ENCODE peak calls at places on chromosomes 12 and 14, in ten cellular contexts. H, T, B, C, M, S, L, W, D and X are unnamed samples. For H3K9me3, the result is how much of the 10 kb centered on the place peaks cover.

GRCh38 chr14:74792249-74793039 is 29.3 kb downstream of the YLPM1 start:
- DNase-seq in H (peak), T (no peak), B (no peak), C (no peak), M (no peak), S (no peak), L (no peak), W (no peak), D (no peak), X (no peak)

GRCh38 chr12:70267550-70267949 is 24.3 kb downstream of the CNOT2 start:
- DNase-seq in H (peak), T (peak), B (no peak), C (no peak), M (no peak), S (no peak), L (no peak), W (no peak), D (no peak), X (no peak)

GRCh38 chr12:58479403-58479802 is 440.9 kb downstream of the LRIG3 start:
- DNase-seq in H (no peak), T (no peak), B (no peak), C (no peak), M (no peak), S (no peak), L (no peak), W (no peak), D (no peak), X (no peak)

GRCh38 chr12:130222519-130223255 is 60.4 kb downstream of the FZD10 start:
- DNase-seq in H (no peak), T (no peak), B (no peak), C (no peak), M (no peak), S (no peak), L (no peak), W (no peak), D (no peak), X (no peak)

GRCh38 chr12:133057446-133057845 is 20.1 kb downstream of the ZNF84 start:
- DNase-seq in H (no peak), T (no peak), B (no peak), C (no peak), M (no peak), S (no peak), L (no peak), W (no peak), D (no peak), X (no peak)

GRCh38 chr12:28799337-28799736 is 349.7 kb upstream of the FAR2 start:
- DNase-seq in H (no peak), T (no peak), B (peak), C (no peak), M (no peak), S (no peak), L (no peak), W (no peak), D (no peak), X (no peak)

GRCh38 chr12:75876843-75877587 is 154.6 kb downstream of the PHLDA1 start:
- DNase-seq in H (no peak), T (no peak), B (no peak), C (no peak), M (no peak), S (no peak), L (no peak), W (no peak), D (no peak), X (no peak)

GRCh38 chr12:56315256-56315625 is 547 bp downstream of the CNPY2 start:
- DNase-seq in H (peak), T (peak), B (no peak), C (no peak), M (no peak), S (peak), L (no peak), W (no peak), D (no peak), X (no peak)

GRCh38 chr14:94636744-94637412 is 24.7 kb downstream of the SERPINA3 start:
- DNase-seq in H (no peak), T (no peak), B (no peak), C (peak), M (no peak), S (no peak), L (no peak), W (no peak), D (no peak), X (no peak)

GRCh38 chr12:51217133-51217967 is 512 bp downstream of the POU6F1 start:
- DNase-seq in H (peak), T (peak), B (peak), C (peak), M (peak), S (peak), L (no peak), W (peak), D (peak), X (peak)

GRCh38 chr14:60777856-60778578 is 43.5 kb downstream of the MNAT1 start:
- DNase-seq in H (no peak), T (no peak), B (no peak), C (no peak), M (no peak), S (no peak), L (no peak), W (no peak), D (no peak), X (no peak)

GRCh38 chr12:31106101-31106803 is 32.6 kb downstream of the DDX11 start:
- DNase-seq in H (no peak), T (no peak), B (no peak), C (no peak), M (no peak), S (no peak), L (no peak), W (no peak), D (no peak), X (no peak)

GRCh38 chr14:68722186-68722585 is 70.7 kb downstream of the ZFP36L1 start:
- DNase-seq in H (no peak), T (no peak), B (no peak), C (no peak), M (no peak), S (no peak), L (no peak), W (no peak), D (no peak), X (no peak)

GRCh38 chr12:85794551-85794950 is 41.7 kb downstream of the RASSF9 start:
- DNase-seq in H (no peak), T (no peak), B (no peak), C (no peak), M (no peak), S (no peak), L (no peak), W (no peak), D (no peak), X (no peak)

GRCh38 chr12:114528766-114529165 is 122.8 kb upstream of the TBX5 start:
- DNase-seq in H (no peak), T (no peak), B (no peak), C (no peak), M (no peak), S (no peak), L (no peak), W (no peak), D (no peak), X (no peak)

GRCh38 chr14:62029569-62029924 is 267.3 kb downstream of the SNAPC1 start:
- DNase-seq in H (no peak), T (no peak), B (no peak), C (no peak), M (no peak), S (no peak), L (peak), W (no peak), D (no peak), X (no peak)

GRCh38 chr14:94707494-94707893 is 62.4 kb downstream of the GSC start:
- DNase-seq in H (peak), T (no peak), B (no peak), C (no peak), M (no peak), S (no peak), L (no peak), W (no peak), D (no peak), X (no peak)

GRCh38 chr14:88305923-88306322 is 17.1 kb downstream of the KCNK10 start:
- DNase-seq in H (no peak), T (no peak), B (no peak), C (no peak), M (no peak), S (no peak), L (no peak), W (no peak), D (no peak), X (no peak)

GRCh38 chr12:132259364-132259871 is 70.0 kb downstream of the GALNT9 start:
- DNase-seq in H (no peak), T (no peak), B (no peak), C (no peak), M (no peak), S (no peak), L (no peak), W (no peak), D (no peak), X (no peak)

GRCh38 chr12:19967486-19967885 is 400.9 kb upstream of the PDE3A start:
- DNase-seq in H (no peak), T (no peak), B (no peak), C (no peak), M (no peak), S (no peak), L (peak), W (no peak), D (no peak), X (no peak)

GRCh38 chr12:51397670-51398069 is 6.5 kb upstream of the GALNT6 start:
- DNase-seq in H (no peak), T (no peak), B (no peak), C (no peak), M (no peak), S (no peak), L (no peak), W (no peak), D (no peak), X (no peak)

GRCh38 chr12:59459966-59460365 is 135.9 kb upstream of the SLC16A7 start:
- DNase-seq in H (no peak), T (no peak), B (no peak), C (no peak), M (no peak), S (no peak), L (no peak), W (no peak), D (no peak), X (no peak)

GRCh38 chr12:25924535-25925001 is 33.9 kb upstream of the RASSF8 start:
- DNase-seq in H (no peak), T (no peak), B (no peak), C (peak), M (no peak), S (no peak), L (no peak), W (no peak), D (no peak), X (no peak)

GRCh38 chr14:70021548-70021947 is 142.3 kb downstream of the SMOC1 start:
- DNase-seq in H (no peak), T (no peak), B (no peak), C (no peak), M (no peak), S (no peak), L (no peak), W (no peak), D (no peak), X (no peak)

GRCh38 chr14:105155681-105156413 is 12.7 kb downstream of the JAG2 start:
- DNase-seq in H (no peak), T (no peak), B (no peak), C (no peak), M (no peak), S (no peak), L (no peak), W (no peak), D (peak), X (no peak)

GRCh38 chr12:2640709-2641108 is 154.1 kb upstream of the FKBP4 start:
- DNase-seq in H (no peak), T (no peak), B (no peak), C (no peak), M (no peak), S (no peak), L (no peak), W (peak), D (peak), X (no peak)

GRCh38 chr12:48980389-48980952 is 2.3 kb downstream of the WNT1 start:
- DNase-seq in H (no peak), T (peak), B (peak), C (no peak), M (peak), S (peak), L (no peak), W (no peak), D (no peak), X (peak)

GRCh38 chr14:36227344-36227743 is 50.8 kb upstream of the PTCSC3 start:
- DNase-seq in H (no peak), T (no peak), B (no peak), C (no peak), M (no peak), S (no peak), L (no peak), W (no peak), D (no peak), X (no peak)

GRCh38 chr12:1810201-1810930 is 10.0 kb upstream of the LRTM2 start:
- DNase-seq in H (no peak), T (no peak), B (peak), C (no peak), M (no peak), S (no peak), L (no peak), W (no peak), D (peak), X (no peak)

GRCh38 chr14:29645117-29645516 is 282.5 kb downstream of the PRKD1 start:
- DNase-seq in H (no peak), T (no peak), B (no peak), C (no peak), M (no peak), S (no peak), L (no peak), W (no peak), D (no peak), X (no peak)

GRCh38 chr14:26729851-26730250 is 132.0 kb upstream of the NOVA1 start:
- DNase-seq in H (no peak), T (no peak), B (no peak), C (no peak), M (no peak), S (no peak), L (no peak), W (no peak), D (no peak), X (no peak)

GRCh38 chr14:63642229-63642611 is 549 bp upstream of the WDR89 start:
- DNase-seq in H (peak), T (peak), B (peak), C (peak), M (peak), S (peak), L (peak), W (peak), D (peak), X (peak)

GRCh38 chr14:34457186-34457585 is 4.9 kb downstream of the SPTSSA start:
- DNase-seq in H (no peak), T (no peak), B (no peak), C (no peak), M (no peak), S (no peak), L (no peak), W (no peak), D (no peak), X (no peak)

GRCh38 chr14:42532194-42532593 is 925.5 kb downstream of the LRFN5 start:
- DNase-seq in H (no peak), T (no peak), B (no peak), C (no peak), M (no peak), S (no peak), L (no peak), W (no peak), D (no peak), X (no peak)
- H3K4me3 ChIP-seq in H (no peak), T (no peak), B (no peak), C (no peak), M (no peak), S (no peak), L (no peak), W (no peak), D (no peak), X (no peak)

GRCh38 chr12:109033239-109034196 is 12.7 kb upstream of the SVOP start:
- DNase-seq in H (no peak), T (no peak), B (no peak), C (no peak), M (no peak), S (no peak), L (no peak), W (no peak), D (no peak), X (no peak)
- H3K9me3 ChIP-seq in H (under half), T (under half), B (under half), C (under half), M (under half), S (under half), L (under half), W (under half), D (under half), X (under half)

GRCh38 chr12:95721320-95721719 is 69.2 kb downstream of the NTN4 start:
- DNase-seq in H (no peak), T (no peak), B (no peak), C (no peak), M (no peak), S (no peak), L (no peak), W (no peak), D (no peak), X (no peak)
- TF ChIP-seq CTCF in H (no peak), T (no peak), B (no peak), C (no peak), M (no peak), S (no peak), L (no peak), W (no peak), D (peak), X (peak)

GRCh38 chr12:24814379-24815086 is 134.4 kb downstream of the BCAT1 start:
- DNase-seq in H (peak), T (no peak), B (no peak), C (no peak), M (no peak), S (no peak), L (peak), W (no peak), D (no peak), X (no peak)
- H3K4me3 ChIP-seq in H (peak), T (no peak), B (peak), C (no peak), M (peak), S (no peak), L (peak), W (no peak), D (no peak), X (no peak)

GRCh38 chr12:37541356-37541755 is 775.2 kb upstream of the ALG10B start:
- DNase-seq in H (no peak), T (no peak), B (no peak), C (no peak), M (no peak), S (no peak), L (no peak), W (no peak), D (no peak), X (no peak)
- H3K9me3 ChIP-seq in H (under half), T (under half), B (under half), C (under half), M (under half), S (under half), L (under half), W (under half), D (under half), X (under half)

DNA sequence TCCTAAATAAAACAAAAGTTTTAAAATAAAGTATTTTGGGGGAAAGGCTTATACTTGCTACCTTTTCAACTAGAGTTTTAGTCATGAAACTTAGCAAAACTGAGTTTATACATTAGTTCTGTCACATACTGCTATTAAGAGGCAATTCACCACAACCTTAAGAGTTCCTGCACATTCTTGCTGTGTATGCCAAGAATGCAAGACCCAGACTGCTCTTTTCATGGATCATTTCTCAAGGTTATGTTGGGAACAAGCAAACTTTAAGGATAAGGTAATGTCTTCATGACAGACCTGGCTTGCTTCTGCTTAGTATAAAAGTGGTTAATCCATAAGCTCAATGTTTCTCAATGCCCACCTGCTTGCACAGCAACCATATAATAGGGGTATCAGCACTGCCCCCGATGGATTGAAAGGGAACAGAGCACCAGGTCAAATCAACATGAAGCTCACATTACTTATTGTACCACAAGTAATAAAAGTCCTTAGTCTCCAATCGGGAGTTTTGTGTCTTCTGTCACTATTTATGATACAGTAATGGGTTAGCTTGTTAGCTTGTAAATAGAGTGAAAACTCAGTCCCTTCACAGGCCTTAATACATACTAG is 67.6 kb downstream of the KIF21A start:
- DNase-seq in H (no peak), T (no peak), B (no peak), C (no peak), M (no peak), S (no peak), L (no peak), W (no peak), D (no peak), X (no peak)
- TF ChIP-seq CTCF in H (no peak), T (no peak), B (no peak), C (no peak), M (no peak), S (peak), L (peak), W (no peak), D (peak), X (peak)

DNA sequence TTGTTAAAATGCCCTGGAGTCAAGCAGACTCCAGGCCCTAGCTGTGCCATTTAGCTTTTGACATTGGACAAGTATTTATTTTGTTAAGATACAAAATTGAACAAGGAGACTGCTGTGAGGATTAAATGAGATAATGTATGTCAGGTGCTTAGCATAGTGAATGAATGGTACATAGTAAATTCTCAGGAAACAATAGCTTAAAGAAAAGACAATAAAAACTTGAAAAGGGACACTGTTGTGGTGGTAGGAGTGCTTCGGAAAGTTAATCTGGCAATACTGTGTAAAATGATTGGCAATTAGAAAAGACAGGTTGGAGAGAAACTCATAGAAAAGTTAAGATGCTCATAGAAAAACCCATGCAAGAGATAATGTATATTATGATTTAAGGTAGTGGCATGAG is 19.7 kb downstream of the PALS1 start:
- DNase-seq in H (no peak), T (no peak), B (no peak), C (no peak), M (no peak), S (no peak), L (no peak), W (no peak), D (no peak), X (no peak)
- H3K4me3 ChIP-seq in H (no peak), T (no peak), B (no peak), C (no peak), M (no peak), S (no peak), L (no peak), W (no peak), D (no peak), X (no peak)